ENCODE peak calls at places on chromosomes 7 and 10, in eight cellular contexts. P is activated CD8-positive, alpha-beta memory T cell treated with anti-CD3 and anti-CD28 coated beads for 1 hour; B is mucosa of gallbladder; E is SK-MEL-5; V is BJ; A is stimulated activated naive CD8-positive, alpha-beta T cell treated with anti-CD3 and anti-CD28 coated beads, Interleukin-15, Interleukin-2, amounts not matched to agents 100 U/mL and 50 U/mL, for 24 hours; U is NCI-H1105 treated with DMSO at 0.1 percent for 48 hours; I is naive B cell. J is an unnamed sample.

GRCh38 chr10:32054087-32054486 is 2.1 kb downstream of the KIF5B start:
- DNase-seq in P (no peak), B (peak), E (peak), V (no peak), A (no peak), U (no peak), I (no peak), J (peak)

GRCh38 chr7:45872116-45873034 is 507 bp downstream of the CCDC201 start:
- DNase-seq in P (no peak), B (no peak), E (peak), V (no peak), A (no peak), U (no peak), I (no peak), J (no peak)

GRCh38 chr10:35575640-35576039 is 29.5 kb upstream of the GJD4 start:
- DNase-seq in P (no peak), B (no peak), E (no peak), V (no peak), A (no peak), U (no peak), I (no peak), J (no peak)

GRCh38 chr7:99090811-99091582 is 52.9 kb downstream of the SMURF1 start:
- DNase-seq in P (no peak), B (no peak), E (no peak), V (peak), A (no peak), U (no peak), I (no peak), J (no peak)

GRCh38 chr7:81669476-81670105 is 100.3 kb downstream of the HGF start:
- DNase-seq in P (no peak), B (no peak), E (no peak), V (no peak), A (no peak), U (peak), I (no peak), J (no peak)

GRCh38 chr7:98322331-98323260 is 41.1 kb downstream of the BRI3 start:
- DNase-seq in P (no peak), B (no peak), E (no peak), V (no peak), A (no peak), U (no peak), I (no peak), J (no peak)

GRCh38 chr7:14666304-14666703 is 236.2 kb downstream of the DGKB start:
- DNase-seq in P (no peak), B (no peak), E (no peak), V (no peak), A (no peak), U (no peak), I (no peak), J (no peak)

GRCh38 chr7:116211006-116211912 is 920 bp downstream of the TES start:
- DNase-seq in P (peak), B (peak), E (peak), V (peak), A (peak), U (peak), I (peak), J (peak)

GRCh38 chr10:31549936-31550335 is 230.9 kb downstream of the ZEB1 start:
- DNase-seq in P (no peak), B (no peak), E (no peak), V (peak), A (no peak), U (no peak), I (no peak), J (no peak)

GRCh38 chr10:111392159-111392558 is 315.3 kb downstream of the ADRA2A start:
- DNase-seq in P (no peak), B (no peak), E (no peak), V (peak), A (no peak), U (no peak), I (no peak), J (no peak)

GRCh38 chr7:143263266-143264195 is at the start of gene GSTK1:
- DNase-seq in P (peak), B (peak), E (peak), V (no peak), A (peak), U (peak), I (peak), J (peak)

GRCh38 chr7:77348371-77348813 is 67.8 kb downstream of the GSAP start:
- DNase-seq in P (no peak), B (peak), E (no peak), V (no peak), A (no peak), U (no peak), I (no peak), J (no peak)

GRCh38 chr10:110408203-110408871 is 89.4 kb upstream of the DUSP5 start:
- DNase-seq in P (no peak), B (no peak), E (no peak), V (no peak), A (no peak), U (no peak), I (no peak), J (no peak)

GRCh38 chr10:99467236-99467999 is 37.0 kb upstream of the GOT1 start:
- DNase-seq in P (no peak), B (no peak), E (no peak), V (no peak), A (no peak), U (no peak), I (no peak), J (no peak)

GRCh38 chr7:74544706-74545469 is 91.2 kb downstream of the GTF2IRD1 start:
- DNase-seq in P (no peak), B (no peak), E (peak), V (no peak), A (peak), U (no peak), I (no peak), J (peak)

GRCh38 chr10:21724695-21725371 is 190.8 kb downstream of the MLLT10 start:
- DNase-seq in P (no peak), B (peak), E (peak), V (peak), A (peak), U (peak), I (no peak), J (peak)

GRCh38 chr10:19046709-19047108 is 1.9 kb upstream of the MALRD1 start:
- DNase-seq in P (no peak), B (no peak), E (no peak), V (no peak), A (no peak), U (no peak), I (no peak), J (no peak)

GRCh38 chr10:114987995-114988394 is 50.0 kb downstream of the TRUB1 start:
- DNase-seq in P (no peak), B (no peak), E (no peak), V (peak), A (no peak), U (no peak), I (no peak), J (no peak)

GRCh38 chr7:86407291-86407690 is 236.4 kb upstream of the GRM3 start:
- DNase-seq in P (no peak), B (no peak), E (no peak), V (no peak), A (no peak), U (no peak), I (no peak), J (no peak)

GRCh38 chr7:73397936-73398335 is 35.6 kb upstream of the FZD9 start:
- DNase-seq in P (no peak), B (no peak), E (no peak), V (no peak), A (no peak), U (no peak), I (no peak), J (no peak)

GRCh38 chr7:115088938-115089337 is 167.0 kb downstream of the MDFIC start:
- DNase-seq in P (no peak), B (no peak), E (no peak), V (no peak), A (no peak), U (no peak), I (no peak), J (no peak)

GRCh38 chr7:116738378-116738777 is 66.4 kb downstream of the MET start:
- DNase-seq in P (no peak), B (no peak), E (no peak), V (no peak), A (no peak), U (no peak), I (no peak), J (no peak)

GRCh38 chr7:26508481-26508880 is 216.8 kb downstream of the SNX10 start:
- DNase-seq in P (no peak), B (no peak), E (no peak), V (no peak), A (no peak), U (no peak), I (no peak), J (no peak)

GRCh38 chr7:155860840-155861479 is 48.7 kb upstream of the SHH start:
- DNase-seq in P (no peak), B (peak), E (no peak), V (no peak), A (no peak), U (peak), I (no peak), J (no peak)

GRCh38 chr7:22452142-22452763 is 47.7 kb downstream of the STEAP1B start:
- DNase-seq in P (peak), B (peak), E (no peak), V (no peak), A (peak), U (no peak), I (peak), J (no peak)

GRCh38 chr7:66638309-66639099 is 9.8 kb downstream of the KCTD7 start:
- DNase-seq in P (no peak), B (no peak), E (no peak), V (no peak), A (no peak), U (no peak), I (no peak), J (no peak)

GRCh38 chr7:140542226-140542625 is 62.9 kb upstream of the MKRN1 start:
- DNase-seq in P (no peak), B (peak), E (no peak), V (no peak), A (no peak), U (no peak), I (no peak), J (no peak)

GRCh38 chr7:128830231-128831177 is at the start of gene FLNC:
- DNase-seq in P (no peak), B (peak), E (no peak), V (no peak), A (peak), U (peak), I (peak), J (no peak)

GRCh38 chr10:132167976-132168375 is 18.8 kb upstream of the DPYSL4 start:
- DNase-seq in P (no peak), B (no peak), E (no peak), V (no peak), A (no peak), U (no peak), I (no peak), J (no peak)

GRCh38 chr7:27953361-27953760 is 213.4 kb downstream of the TAX1BP1 start:
- DNase-seq in P (no peak), B (no peak), E (no peak), V (no peak), A (no peak), U (no peak), I (no peak), J (no peak)

GRCh38 chr7:155584763-155585531 is 38.6 kb upstream of the CNPY1 start:
- DNase-seq in P (no peak), B (no peak), E (no peak), V (peak), A (no peak), U (no peak), I (no peak), J (no peak)

GRCh38 chr10:116587878-116588590 is 2.7 kb upstream of the PNLIPRP1 start:
- DNase-seq in P (no peak), B (no peak), E (no peak), V (no peak), A (no peak), U (no peak), I (no peak), J (no peak)

GRCh38 chr7:78134748-78135147 is 336.2 kb downstream of the PHTF2 start:
- DNase-seq in P (no peak), B (no peak), E (no peak), V (no peak), A (no peak), U (no peak), I (no peak), J (no peak)

GRCh38 chr10:27710009-27710408 is 35.6 kb downstream of the MKX start:
- DNase-seq in P (no peak), B (no peak), E (no peak), V (no peak), A (no peak), U (no peak), I (no peak), J (no peak)

GRCh38 chr10:126459878-126460481 is 71.7 kb upstream of the ADAM12 start:
- DNase-seq in P (no peak), B (no peak), E (peak), V (peak), A (no peak), U (no peak), I (no peak), J (no peak)

GRCh38 chr7:141519623-141520022 is 31.6 kb upstream of the AGK start:
- DNase-seq in P (no peak), B (no peak), E (no peak), V (no peak), A (no peak), U (no peak), I (no peak), J (no peak)

GRCh38 chr7:25244193-25244592 is 15.9 kb upstream of the NPVF start:
- DNase-seq in P (no peak), B (no peak), E (no peak), V (no peak), A (no peak), U (no peak), I (no peak), J (no peak)

J was measured in AML-193.